ENCODE peak calls at places on chromosomes 16 and 17, in eight cellular contexts. A is PC-3, S is HepG2, Q is BE2C, F is fibroblast of mammary gland, P is NB4, G is left ventricle myocardium inferior, Z is heart right ventricle. E is an unnamed sample.

GRCh38 chr17:44884941-44885340 is 14.3 kb downstream of the EFTUD2 start:
- DNase-seq in F (no peak), P (no peak), G (no peak), S (no peak), Q (no peak), Z (no peak), A (no peak), E (no peak)

GRCh38 chr16:50490828-50491227 is 57.4 kb upstream of the NKD1 start:
- DNase-seq in S (no peak), A (no peak), G (no peak), P (no peak), F (no peak), Z (no peak), Q (no peak), E (no peak)

GRCh38 chr17:28147026-28147425 is 104.5 kb downstream of the NLK start:
- DNase-seq in G (no peak), S (no peak), F (peak; percentile 19), A (no peak), Q (no peak), P (no peak), Z (no peak), E (no peak)

GRCh38 chr17:752620-753219 is 656 bp upstream of the GEMIN4 start:
- DNase-seq in Z (peak; percentile 76), Q (peak; percentile 18), A (no peak), P (peak; percentile 21), F (peak; percentile 72), G (peak; percentile 75), S (no peak), E (peak; percentile 80)

GRCh38 chr16:5875416-5875815 is 777.8 kb upstream of the EEF2KMT start:
- DNase-seq in Q (no peak), Z (no peak), F (no peak), A (peak; percentile 4), P (no peak), G (no peak), S (no peak), E (no peak)

GRCh38 chr17:34312080-34312479 is 7.2 kb upstream of the CCL8 start:
- DNase-seq in Q (no peak), F (peak; percentile 94), P (no peak), A (no peak), S (no peak), Z (no peak), G (no peak), E (peak; percentile 91)

GRCh38 chr16:6016530-6017184 is 919.1 kb upstream of the EEF2KMT start:
- DNase-seq in P (peak; percentile 54), S (peak; percentile 29), Z (no peak), A (peak; percentile 17), G (no peak), Q (no peak), F (peak; percentile 5), E (peak; percentile 4)

GRCh38 chr16:76910931-76911330 is 280.1 kb upstream of the MON1B start:
- DNase-seq in F (peak; percentile 89), A (peak; percentile 33), G (no peak), Z (no peak), S (no peak), Q (no peak), P (peak; percentile 11), E (peak; percentile 96)

GRCh38 chr17:12990041-12990808 is 27.6 kb downstream of the ELAC2 start:
- DNase-seq in Q (no peak), G (peak; percentile 79), S (no peak), F (no peak), P (peak; percentile 31), Z (peak; percentile 72), A (no peak), E (no peak)

GRCh38 chr17:67574658-67575293 is 143.0 kb upstream of the NOL11 start:
- DNase-seq in A (no peak), F (no peak), S (no peak), G (no peak), P (no peak), Z (no peak), Q (peak; percentile 24), E (no peak)

GRCh38 chr16:401468-402348 is at the start of gene DECR2:
- DNase-seq in Z (peak; percentile 96), P (peak; percentile 86), S (peak; percentile 76), Q (peak; percentile 99), A (peak; percentile 80), F (peak; percentile 81), G (peak; percentile 98), E (peak; percentile 92)

GRCh38 chr16:398551-399277 is 1.7 kb downstream of the NME4 start:
- DNase-seq in P (no peak), F (no peak), A (no peak), S (no peak), Z (no peak), Q (no peak), G (no peak), E (no peak)

GRCh38 chr16:397736-398332 is 835 bp downstream of the NME4 start:
- DNase-seq in G (peak; percentile 74), S (peak; percentile 74), P (no peak), F (peak; percentile 53), Z (peak; percentile 73), Q (peak; percentile 88), A (peak; percentile 57), E (peak; percentile 61)

GRCh38 chr16:399278-400019 is 2.2 kb upstream of the DECR2 start:
- DNase-seq in A (no peak), Z (no peak), S (no peak), G (no peak), Q (no peak), F (no peak), P (no peak), E (no peak)

GRCh38 chr16:400061-400540 is 1.6 kb upstream of the DECR2 start:
- DNase-seq in G (no peak), Z (no peak), F (no peak), S (no peak), P (no peak), A (no peak), Q (no peak), E (no peak)
- H3K4me3 ChIP-seq in G (peak overlapping the region; percentile 80), Z (no peak overlapping the region), F (no peak overlapping the region), S (no peak overlapping the region), P (peak overlapping the region; percentile 64), A (peak overlapping the region; percentile 74), Q (no peak overlapping the region), E (peak overlapping the region; percentile 83)

DNA sequence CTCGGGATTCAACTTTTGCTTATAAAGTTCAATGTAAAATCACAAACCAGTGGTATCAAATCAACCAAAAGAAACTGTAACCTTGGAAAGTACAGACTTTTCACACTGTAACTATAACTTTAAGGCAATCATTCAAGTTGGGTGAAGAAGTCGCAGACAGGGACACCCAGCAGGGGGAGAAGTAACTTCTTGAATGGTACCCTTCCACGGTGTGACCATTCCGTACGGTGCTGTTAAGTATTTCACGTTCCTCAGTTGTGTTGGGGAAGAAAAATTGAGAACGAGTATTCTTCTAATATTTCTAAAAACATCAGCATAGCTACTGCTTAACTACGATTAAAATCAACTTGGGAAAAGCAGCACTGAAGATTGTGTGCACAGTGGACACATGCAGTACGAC is 55.8 kb downstream of the MYH10 start:
- DNase-seq in A (no peak), S (peak; percentile 10), Q (no peak), G (peak; percentile 21), F (peak; percentile 30), P (peak; percentile 1), Z (no peak), E (peak; percentile 43)
- TF ChIP-seq CTCF in A (peak; percentile 32), S (no peak), Q (peak; percentile 27), G (peak; percentile 60), F (peak; percentile 16), P (no peak), Z (peak; percentile 47), E (peak; percentile 35)

DNA sequence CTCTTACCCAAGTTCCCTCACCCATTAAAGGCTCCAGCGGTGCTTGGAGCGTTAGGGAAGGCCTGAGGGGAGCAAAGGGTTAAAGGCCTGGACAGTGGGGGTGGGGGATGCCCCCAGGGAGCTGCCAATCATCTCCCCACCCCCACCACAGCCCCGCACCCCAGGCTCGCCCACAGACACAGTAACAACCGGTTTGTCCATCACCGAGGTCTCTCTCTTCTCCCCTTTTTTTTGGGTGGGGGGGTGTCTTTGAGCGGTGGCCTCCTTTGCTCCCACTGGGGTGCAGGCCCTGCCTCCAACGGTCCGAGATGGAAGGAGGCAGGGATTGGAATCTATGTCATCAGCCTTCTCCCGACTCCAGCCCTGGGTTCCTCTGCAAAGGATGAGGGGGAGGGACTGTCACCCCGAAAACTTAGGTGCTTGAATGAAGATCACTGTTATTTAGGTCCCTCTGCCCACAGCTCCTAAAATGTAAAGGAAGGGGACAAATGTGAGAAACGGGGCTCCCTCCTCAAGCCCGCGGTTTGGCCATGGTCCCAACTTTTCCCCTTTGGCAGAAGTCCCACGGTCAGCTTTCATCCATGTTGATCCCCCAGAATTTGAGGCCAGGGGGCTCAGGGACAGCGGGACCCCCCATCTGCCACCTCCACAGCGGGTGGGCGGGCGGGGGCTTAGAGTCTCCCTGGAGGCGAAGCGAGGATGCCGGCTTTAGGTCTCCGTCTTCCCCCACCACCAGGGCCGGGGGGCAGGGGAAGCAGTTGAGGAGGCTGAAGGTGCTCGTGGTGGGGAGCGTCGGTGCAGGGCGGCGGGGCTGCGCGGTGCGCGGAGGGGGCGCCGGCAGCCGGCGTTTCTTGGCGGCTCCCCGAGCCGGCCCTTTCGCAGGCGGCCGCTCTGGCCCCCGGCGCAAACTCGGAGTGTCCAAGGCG is 1.7 kb downstream of the EPOP start:
- DNase-seq in F (no peak), P (no peak), S (no peak), Q (no peak), G (no peak), A (no peak), Z (no peak), E (no peak)
- H3K4me3 ChIP-seq in F (no peak overlapping the region), P (no peak overlapping the region), S (peak overlapping the region; percentile 89), Q (peak overlapping the region; percentile 72), G (peak overlapping the region; percentile 76), A (no peak overlapping the region), Z (peak overlapping the region; percentile 41), E (no peak overlapping the region)

GRCh38 chr17:80986046-80986445 is 5.6 kb upstream of the CHMP6 start:
- DNase-seq in Z (no peak), S (no peak), A (no peak), G (no peak), Q (no peak), F (no peak), P (no peak), E (no peak)

GRCh38 chr17:80986816-80987480 is 4.7 kb upstream of the CHMP6 start:
- DNase-seq in Z (no peak), Q (no peak), F (no peak), G (no peak), P (peak; percentile 68), S (no peak), A (no peak), E (no peak)

GRCh38 chr17:80982426-80982974 is 9.1 kb upstream of the CHMP6 start:
- DNase-seq in P (no peak), Q (no peak), A (no peak), G (no peak), Z (no peak), F (no peak), S (no peak), E (no peak)

GRCh38 chr17:80983545-80983944 is 8.1 kb upstream of the CHMP6 start:
- DNase-seq in Q (no peak), F (no peak), S (no peak), G (no peak), A (no peak), P (no peak), Z (no peak), E (no peak)

GRCh38 chr17:80984749-80985148 is 6.9 kb upstream of the CHMP6 start:
- DNase-seq in F (peak; percentile 83), G (no peak), Z (no peak), S (peak; percentile 68), P (no peak), A (no peak), Q (no peak), E (peak; percentile 93)
- TF ChIP-seq CTCF in F (peak; percentile 31), G (no peak), Z (no peak), S (peak; percentile 16), P (no peak), A (no peak), Q (no peak), E (peak; percentile 42)

GRCh38 chr16:74296465-74297295 is at the start of gene PSMD7:
- DNase-seq in Q (peak; percentile 92), P (peak; percentile 95), F (peak; percentile 84), Z (peak; percentile 92), S (peak; percentile 92), G (peak; percentile 93), A (peak; percentile 85), E (peak; percentile 89)
- H3K4me3 ChIP-seq in Q (peak within 1 kb of the TSS; percentile 89), P (peak within 1 kb of the TSS; percentile 91), F (peak within 1 kb of the TSS; percentile 95), Z (peak within 1 kb of the TSS; percentile 61), S (peak within 1 kb of the TSS; percentile 82), G (peak within 1 kb of the TSS; percentile 82), A (peak within 1 kb of the TSS; percentile 95), E (peak within 1 kb of the TSS; percentile 98)

E was measured in fibroblast of pulmonary artery.